ENCODE peak calls at places on chromosomes 1 and 21, in six cellular contexts. Y, V, X, N, T and A are unnamed samples.

GRCh38 chr1:61183471-61184034 is 101.2 kb downstream of the NFIA start:
- DNase-seq in Y (no peak), V (no peak), X (no peak), N (peak), T (no peak), A (no peak)

GRCh38 chr1:202710070-202711025 is at the start of gene SYT2:
- DNase-seq in Y (peak), V (peak), X (no peak), N (no peak), T (no peak), A (peak)

GRCh38 chr21:44686843-44687561 is 5.0 kb upstream of the KRTAP12-1 start:
- DNase-seq in Y (no peak), V (no peak), X (no peak), N (no peak), T (no peak), A (no peak)

GRCh38 chr1:119752592-119752991 is 16.1 kb downstream of the HMGCS2 start:
- DNase-seq in Y (no peak), V (no peak), X (no peak), N (no peak), T (no peak), A (no peak)

GRCh38 chr21:42460391-42461184 is 35.4 kb downstream of the RSPH1 start:
- DNase-seq in Y (no peak), V (no peak), X (no peak), N (no peak), T (peak), A (peak)

GRCh38 chr21:41427556-41427955 is 1.5 kb downstream of the MX1 start:
- DNase-seq in Y (peak), V (no peak), X (no peak), N (no peak), T (no peak), A (no peak)

GRCh38 chr1:228166170-228166936 is 749 bp downstream of the IBA57 start:
- DNase-seq in Y (peak), V (peak), X (peak), N (peak), T (no peak), A (peak)

GRCh38 chr1:20184997-20185833 is 681 bp upstream of the UBXN10 start:
- DNase-seq in Y (no peak), V (peak), X (peak), N (no peak), T (no peak), A (no peak)

GRCh38 chr1:29136463-29136915 is 12.8 kb upstream of the TMEM200B start:
- DNase-seq in Y (no peak), V (peak), X (no peak), N (no peak), T (no peak), A (peak)

GRCh38 chr1:44276006-44276405 is 62.7 kb downstream of the DMAP1 start:
- DNase-seq in Y (no peak), V (no peak), X (peak), N (no peak), T (no peak), A (no peak)

GRCh38 chr1:42424201-42424600 is 31.6 kb downstream of the ZMYND12 start:
- DNase-seq in Y (no peak), V (no peak), X (no peak), N (no peak), T (no peak), A (no peak)

GRCh38 chr1:100380635-100381034 is 28.3 kb downstream of the CDC14A start:
- DNase-seq in Y (no peak), V (no peak), X (no peak), N (no peak), T (no peak), A (no peak)

GRCh38 chr1:223429313-223429731 is 36.1 kb downstream of the CCDC185 start:
- DNase-seq in Y (no peak), V (no peak), X (no peak), N (no peak), T (no peak), A (no peak)

GRCh38 chr1:27960762-27961645 is 1.2 kb downstream of the XKR8 start:
- DNase-seq in Y (no peak), V (no peak), X (no peak), N (no peak), T (no peak), A (no peak)

GRCh38 chr1:221069178-221069903 is 190.1 kb downstream of the HLX start:
- DNase-seq in Y (no peak), V (no peak), X (peak), N (no peak), T (peak), A (no peak)

GRCh38 chr1:153592706-153593105 is 20.2 kb downstream of the S100A16 start:
- DNase-seq in Y (no peak), V (no peak), X (no peak), N (no peak), T (no peak), A (no peak)

GRCh38 chr21:28256420-28256831 is 736.3 kb downstream of the LTN1 start:
- DNase-seq in Y (no peak), V (no peak), X (no peak), N (peak), T (no peak), A (peak)

GRCh38 chr1:30034627-30035521 is 688.5 kb downstream of the MATN1 start:
- DNase-seq in Y (peak), V (no peak), X (no peak), N (no peak), T (no peak), A (peak)

GRCh38 chr1:153478047-153478691 is 17.7 kb upstream of the S100A7 start:
- DNase-seq in Y (no peak), V (no peak), X (no peak), N (no peak), T (no peak), A (peak)

GRCh38 chr1:27592600-27593340 is 11.2 kb downstream of the AHDC1 start:
- DNase-seq in Y (peak), V (no peak), X (no peak), N (no peak), T (no peak), A (no peak)

GRCh38 chr1:24216254-24216653 is 29.2 kb upstream of the IFNLR1 start:
- DNase-seq in Y (no peak), V (no peak), X (no peak), N (no peak), T (no peak), A (peak)

GRCh38 chr1:28553229-28553930 is 495 bp downstream of the TRNAU1AP start:
- DNase-seq in Y (no peak), V (peak), X (peak), N (no peak), T (peak), A (peak)

GRCh38 chr1:6027591-6027990 is 18.1 kb upstream of the KCNAB2 start:
- DNase-seq in Y (no peak), V (no peak), X (peak), N (no peak), T (no peak), A (no peak)

GRCh38 chr1:15218287-15219279 is 28.4 kb upstream of the FHAD1 start:
- DNase-seq in Y (no peak), V (peak), X (no peak), N (no peak), T (peak), A (peak)

GRCh38 chr1:214777364-214777763 is 174.4 kb downstream of the CENPF start:
- DNase-seq in Y (no peak), V (no peak), X (no peak), N (no peak), T (no peak), A (no peak)

GRCh38 chr21:42360317-42360716 is 6.0 kb downstream of the TFF1 start:
- DNase-seq in Y (no peak), V (peak), X (no peak), N (peak), T (no peak), A (no peak)

GRCh38 chr1:24639094-24639493 is 4.0 kb upstream of the SRRM1 start:
- DNase-seq in Y (no peak), V (no peak), X (no peak), N (no peak), T (no peak), A (no peak)

GRCh38 chr1:53303651-53304515 is 24.0 kb downstream of the LRP8 start:
- DNase-seq in Y (no peak), V (no peak), X (no peak), N (no peak), T (no peak), A (no peak)

GRCh38 chr1:85363526-85363925 is 87.1 kb upstream of the BCL10 start:
- DNase-seq in Y (no peak), V (no peak), X (no peak), N (no peak), T (no peak), A (no peak)

GRCh38 chr1:51214615-51215131 is 21.4 kb upstream of the RNF11 start:
- DNase-seq in Y (no peak), V (no peak), X (peak), N (no peak), T (no peak), A (no peak)

GRCh38 chr1:219666242-219666641 is 53.3 kb upstream of the ZC3H11B start:
- DNase-seq in Y (no peak), V (no peak), X (no peak), N (no peak), T (no peak), A (no peak)

GRCh38 chr1:155007253-155007828 is 4.7 kb downstream of the ZBTB7B start:
- DNase-seq in Y (no peak), V (no peak), X (no peak), N (no peak), T (no peak), A (no peak)

GRCh38 chr1:206735553-206736031 is 35.0 kb upstream of the IL19 start:
- DNase-seq in Y (no peak), V (peak), X (no peak), N (no peak), T (no peak), A (no peak)

GRCh38 chr1:236568285-236568894 is 35.9 kb downstream of the HEATR1 start:
- DNase-seq in Y (no peak), V (peak), X (no peak), N (no peak), T (no peak), A (no peak)

DNA sequence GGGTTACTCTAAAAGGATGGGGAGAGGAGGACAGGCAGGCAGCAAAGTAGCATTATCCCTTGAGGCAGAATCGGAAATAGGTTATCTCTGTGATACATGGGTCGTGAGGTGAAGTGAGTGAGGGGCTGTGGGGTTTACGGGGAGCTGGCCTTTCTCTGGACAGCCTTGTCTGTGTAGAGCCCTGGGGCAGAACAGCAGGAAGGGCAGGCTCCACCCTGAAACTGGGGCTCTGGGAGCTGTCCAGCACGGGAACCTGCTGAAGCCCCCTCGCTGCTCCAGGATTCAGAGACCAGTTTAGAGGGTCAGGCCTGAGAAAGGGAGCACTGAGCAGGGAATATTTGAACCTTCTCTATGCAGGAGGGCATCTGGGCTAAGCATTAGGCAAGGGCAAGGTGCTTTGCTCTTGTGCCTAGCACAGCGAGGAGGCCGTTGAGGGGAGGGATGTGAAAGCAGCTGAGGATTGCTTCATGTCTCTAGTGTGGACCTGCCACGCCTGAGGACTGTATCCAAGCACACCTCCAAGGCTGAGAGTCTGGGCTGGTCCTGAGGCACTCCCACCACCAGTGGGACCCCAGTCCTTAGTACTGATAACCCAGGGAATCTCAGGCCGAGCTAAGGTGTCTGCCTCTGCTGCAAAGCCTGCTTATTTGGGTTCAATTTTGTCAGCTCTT is 55.8 kb downstream of the NAV1 start:
- DNase-seq in Y (peak), V (peak), X (no peak), N (no peak), T (no peak), A (peak)
- TF ChIP-seq GABPA in Y (peak), V (no peak), X (no peak), N (no peak), T (no peak), A (no peak)

GRCh38 chr21:39681257-39681656 is 63.7 kb upstream of the IGSF5 start:
- DNase-seq in Y (no peak), V (no peak), X (no peak), N (no peak), T (no peak), A (no peak)
- H3K27ac ChIP-seq in Y (no peak), V (no peak), X (no peak), N (no peak), T (no peak), A (peak)

GRCh38 chr21:24895885-24896734 is 711.2 kb downstream of the MRPL39 start:
- DNase-seq in Y (peak), V (peak), X (peak), N (no peak), T (peak), A (peak)
- TF ChIP-seq GABPA in Y (no peak), V (no peak), X (no peak), N (no peak), T (no peak), A (no peak)

DNA sequence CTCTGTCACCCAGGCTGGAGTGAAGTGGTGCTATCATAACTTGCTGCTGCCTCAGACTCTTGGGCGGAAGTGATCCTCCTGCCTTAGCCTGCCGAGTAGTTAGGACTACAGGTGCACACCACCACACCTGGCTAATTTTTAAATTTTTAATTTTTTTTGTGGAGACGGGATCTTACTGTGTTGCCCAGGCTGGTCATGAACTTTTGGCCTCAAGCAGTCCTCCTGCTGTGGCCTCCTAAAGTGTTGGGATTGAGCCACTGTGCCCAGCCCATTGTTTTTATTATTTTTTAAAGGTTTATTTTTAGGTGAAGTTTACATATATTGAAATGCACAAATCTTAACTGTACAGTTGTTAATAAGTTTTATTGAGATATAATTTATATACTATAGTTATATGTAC is 3.2 kb downstream of the MTF2 start:
- DNase-seq in Y (no peak), V (no peak), X (no peak), N (no peak), T (no peak), A (no peak)
- H3K27ac ChIP-seq in Y (no peak), V (no peak), X (no peak), N (no peak), T (no peak), A (peak)

DNA sequence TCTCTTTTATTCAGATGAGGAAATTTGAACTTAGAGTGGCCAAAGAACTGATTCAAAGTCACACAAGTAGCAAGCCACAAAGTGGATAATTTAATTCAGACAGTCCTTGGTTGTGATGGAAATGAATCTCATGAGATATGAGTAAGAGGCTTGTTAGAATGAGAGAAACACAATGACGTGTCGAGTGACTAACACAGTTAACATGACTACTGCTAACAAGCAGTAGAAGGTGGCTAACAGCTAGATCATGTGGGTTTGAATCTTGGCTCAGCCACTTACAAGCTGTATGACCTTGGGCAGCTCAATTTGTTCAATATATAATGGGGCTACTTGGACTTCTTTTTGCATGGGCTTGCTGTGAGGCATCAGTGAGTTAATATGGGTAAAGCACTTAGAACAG is 104.5 kb upstream of the LMO4 start:
- DNase-seq in Y (no peak), V (no peak), X (no peak), N (no peak), T (no peak), A (no peak)
- TF ChIP-seq GABPA in Y (no peak), V (no peak), X (no peak), N (no peak), T (no peak), A (no peak)

DNA sequence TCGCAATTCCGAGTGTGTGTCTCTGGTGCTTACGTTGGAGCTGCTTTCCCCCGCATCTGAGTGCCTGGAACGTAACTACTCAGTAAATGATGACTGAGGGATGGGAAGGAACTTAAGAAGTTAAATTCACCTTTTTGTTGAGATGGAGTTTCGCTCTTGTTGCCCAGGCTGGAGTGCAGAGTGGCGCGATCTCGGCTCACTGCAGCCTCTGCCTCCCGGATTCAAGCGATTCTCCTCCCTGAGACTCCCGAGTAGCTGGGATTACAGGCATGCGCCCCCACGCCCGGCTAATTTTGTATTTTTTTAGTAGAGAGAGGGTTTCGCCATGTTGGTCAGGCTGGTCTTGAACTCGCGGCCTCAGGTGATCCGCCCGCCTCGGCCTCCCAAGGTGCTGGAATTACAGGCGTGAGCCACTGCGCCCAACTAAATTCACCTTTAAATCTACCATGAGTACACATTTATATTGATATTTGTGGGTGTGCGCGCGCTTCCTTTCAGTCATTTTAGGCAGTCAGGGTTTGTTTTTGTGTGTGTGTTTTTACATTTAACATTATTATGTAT is 877 bp downstream of the NDUFS5 start:
- DNase-seq in Y (no peak), V (no peak), X (no peak), N (no peak), T (no peak), A (no peak)
- H3K27ac ChIP-seq in Y (peak), V (peak), X (peak), N (peak), T (peak), A (peak)

GRCh38 chr1:246907472-246907871 is 24.3 kb downstream of the AHCTF1 start:
- DNase-seq in Y (no peak), V (peak), X (peak), N (peak), T (no peak), A (peak)
- TF ChIP-seq GABPA in Y (no peak), V (no peak), X (no peak), N (no peak), T (no peak), A (no peak)

DNA sequence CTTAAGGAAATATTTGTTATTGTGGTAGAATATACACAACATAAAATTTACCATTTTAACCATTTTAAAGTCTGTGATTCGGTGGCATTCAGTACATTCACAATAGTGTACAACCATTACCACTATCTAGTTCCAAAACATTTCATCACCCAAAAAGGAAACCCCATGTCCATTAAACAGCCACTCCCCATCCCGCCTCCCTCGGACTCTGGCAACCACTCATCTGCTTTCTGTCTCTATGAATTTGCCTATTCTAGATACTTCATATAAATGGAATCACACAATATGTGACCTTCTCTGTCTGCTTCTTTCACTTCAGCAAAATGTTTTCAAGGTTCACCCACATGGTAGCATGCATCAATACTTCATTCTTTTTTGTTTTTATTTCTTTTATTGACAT is 51.3 kb downstream of the PTP4A2 start:
- DNase-seq in Y (no peak), V (no peak), X (no peak), N (no peak), T (no peak), A (no peak)
- H3K27ac ChIP-seq in Y (no peak), V (no peak), X (no peak), N (no peak), T (no peak), A (no peak)